ENCODE peak calls at places on chromosomes 7 and 10, in five cellular contexts. R is HepG2, C is GM12878, V is K562, I is H1. W is an unnamed sample.

GRCh38 chr10:103542764-103543616 is 49.5 kb downstream of the NEURL1 start:
- DNase-seq in R (peak), C (peak), V (peak), I (no peak), W (peak)

GRCh38 chr10:87860156-87860795 is 3.1 kb downstream of the KLLN start:
- DNase-seq in R (peak), C (peak), V (peak), I (no peak), W (no peak)

GRCh38 chr10:61471491-61471890 is 18.3 kb upstream of the TMEM26 start:
- DNase-seq in R (no peak), C (no peak), V (no peak), I (no peak), W (no peak)

GRCh38 chr7:12287886-12288285 is 76.8 kb downstream of the TMEM106B start:
- DNase-seq in R (no peak), C (no peak), V (no peak), I (no peak), W (no peak)

GRCh38 chr10:82544377-82544776 is 669.4 kb downstream of the NRG3 start:
- DNase-seq in R (no peak), C (no peak), V (no peak), I (no peak), W (no peak)

GRCh38 chr10:84391326-84391725 is 62.9 kb downstream of the CCSER2 start:
- DNase-seq in R (no peak), C (no peak), V (no peak), I (no peak), W (no peak)

GRCh38 chr10:49749556-49750491 is 12.3 kb downstream of the OGDHL start:
- DNase-seq in R (no peak), C (no peak), V (no peak), I (no peak), W (no peak)

GRCh38 chr7:74043523-74043951 is 15.6 kb downstream of the ELN start:
- DNase-seq in R (no peak), C (no peak), V (no peak), I (no peak), W (no peak)

GRCh38 chr10:101694674-101695403 is at the start of gene FBXW4:
- DNase-seq in R (peak), C (no peak), V (peak), I (peak), W (no peak)

GRCh38 chr10:63077800-63078199 is 55.3 kb upstream of the NRBF2 start:
- DNase-seq in R (no peak), C (no peak), V (no peak), I (no peak), W (no peak)

GRCh38 chr10:51615764-51616298 is 83.6 kb downstream of the CSTF2T start:
- DNase-seq in R (no peak), C (no peak), V (no peak), I (no peak), W (no peak)

GRCh38 chr10:105742184-105742583 is 1101.1 kb downstream of the SORCS3 start:
- DNase-seq in R (no peak), C (no peak), V (no peak), I (no peak), W (no peak)

GRCh38 chr10:115844592-115844991 is 428.4 kb downstream of the GFRA1 start:
- DNase-seq in R (no peak), C (no peak), V (no peak), I (no peak), W (no peak)

GRCh38 chr10:89609730-89610393 is 35.2 kb downstream of the PANK1 start:
- DNase-seq in R (peak), C (peak), V (peak), I (no peak), W (no peak)

GRCh38 chr10:110837418-110838120 is 34.2 kb upstream of the PDCD4 start:
- DNase-seq in R (peak), C (no peak), V (no peak), I (no peak), W (no peak)

GRCh38 chr7:44050915-44051560 is 6.5 kb downstream of the DBNL start:
- DNase-seq in R (no peak), C (no peak), V (no peak), I (no peak), W (no peak)

GRCh38 chr10:3231951-3232730 is 59.6 kb upstream of the PITRM1 start:
- DNase-seq in R (no peak), C (no peak), V (no peak), I (no peak), W (no peak)

GRCh38 chr10:408223-408622 is 273.0 kb downstream of the ZMYND11 start:
- DNase-seq in R (no peak), C (no peak), V (no peak), I (no peak), W (no peak)

GRCh38 chr7:77338883-77339629 is 77.1 kb downstream of the GSAP start:
- DNase-seq in R (peak), C (no peak), V (no peak), I (no peak), W (no peak)

GRCh38 chr7:77339726-77340125 is 76.4 kb downstream of the GSAP start:
- DNase-seq in R (no peak), C (no peak), V (no peak), I (no peak), W (no peak)

GRCh38 chr7:77335581-77335980 is 80.6 kb downstream of the GSAP start:
- DNase-seq in R (no peak), C (no peak), V (no peak), I (no peak), W (no peak)

GRCh38 chr7:77337456-77337990 is 78.6 kb downstream of the GSAP start:
- DNase-seq in R (no peak), C (no peak), V (no peak), I (no peak), W (no peak)

DNA sequence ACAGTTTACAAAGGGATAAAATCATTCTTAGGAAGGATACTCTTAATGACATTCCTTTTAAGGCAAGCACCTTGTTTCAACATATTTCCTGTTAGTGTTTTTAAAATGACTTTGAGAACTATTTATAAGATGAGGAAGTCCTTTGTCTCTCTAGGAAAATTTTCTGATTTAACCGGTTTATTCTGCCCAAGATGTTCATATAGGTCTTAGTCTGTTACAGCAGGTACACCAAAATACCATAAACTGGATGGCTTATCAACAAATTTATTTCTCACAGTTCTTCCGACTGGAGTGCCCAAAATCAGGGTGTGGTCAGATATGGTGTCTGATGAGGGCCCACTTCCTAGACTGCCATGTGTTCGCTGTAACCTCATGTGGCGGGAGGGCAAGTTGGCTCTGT is 77.9 kb downstream of the GSAP start:
- DNase-seq in R (no peak), C (no peak), V (no peak), I (no peak), W (no peak)
- TF ChIP-seq ATF3 in R (no peak), C (no peak), V (no peak), I (no peak), W (no peak)

DNA sequence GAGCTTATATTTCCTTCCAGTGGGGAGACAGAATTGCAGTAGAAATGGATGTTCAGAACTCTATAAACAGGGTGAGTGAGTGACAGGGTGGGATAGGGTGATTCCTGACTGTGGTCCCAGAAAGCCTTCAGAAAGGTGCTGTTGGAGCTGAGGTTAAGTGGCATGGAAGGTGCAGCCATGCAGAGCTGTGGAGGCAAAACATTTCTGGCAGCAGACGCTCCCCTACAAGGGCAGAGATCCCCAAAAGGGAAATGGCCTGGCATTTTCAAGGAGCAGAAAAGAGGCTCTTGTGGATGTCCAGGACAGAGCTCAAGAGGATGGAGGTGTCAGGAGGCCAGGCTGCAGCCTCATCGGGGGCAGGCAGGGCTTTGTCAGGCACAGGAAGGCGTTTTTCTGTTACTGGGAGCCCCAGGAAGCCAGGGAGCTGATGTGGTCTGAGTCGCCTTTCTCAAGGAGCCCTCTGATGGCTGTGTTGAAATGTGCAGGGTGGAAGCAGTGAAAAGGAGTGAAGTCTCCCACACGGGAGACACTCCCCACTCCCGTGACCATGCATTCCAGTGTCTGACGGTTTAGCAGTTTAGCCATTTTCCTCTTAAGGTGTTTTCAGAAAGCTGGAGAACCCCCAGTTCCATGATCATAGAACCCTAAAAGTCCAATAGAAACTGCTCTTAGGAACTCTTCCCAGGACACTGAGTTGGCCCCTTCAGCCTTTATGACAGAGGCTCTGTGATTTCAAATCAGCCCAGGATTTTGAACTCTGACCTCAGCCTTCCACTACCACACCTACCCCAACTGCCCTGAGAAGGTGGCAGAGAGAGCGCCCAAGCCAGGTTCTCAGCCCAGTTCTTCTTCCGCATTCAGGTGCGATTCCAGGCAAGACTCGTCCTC is 96.2 kb downstream of the C10orf105 start:
- DNase-seq in R (no peak), C (no peak), V (peak), I (no peak), W (no peak)
- TF ChIP-seq CEBPB in R (no peak), C (no peak), V (no peak), I (no peak), W (no peak)

DNA sequence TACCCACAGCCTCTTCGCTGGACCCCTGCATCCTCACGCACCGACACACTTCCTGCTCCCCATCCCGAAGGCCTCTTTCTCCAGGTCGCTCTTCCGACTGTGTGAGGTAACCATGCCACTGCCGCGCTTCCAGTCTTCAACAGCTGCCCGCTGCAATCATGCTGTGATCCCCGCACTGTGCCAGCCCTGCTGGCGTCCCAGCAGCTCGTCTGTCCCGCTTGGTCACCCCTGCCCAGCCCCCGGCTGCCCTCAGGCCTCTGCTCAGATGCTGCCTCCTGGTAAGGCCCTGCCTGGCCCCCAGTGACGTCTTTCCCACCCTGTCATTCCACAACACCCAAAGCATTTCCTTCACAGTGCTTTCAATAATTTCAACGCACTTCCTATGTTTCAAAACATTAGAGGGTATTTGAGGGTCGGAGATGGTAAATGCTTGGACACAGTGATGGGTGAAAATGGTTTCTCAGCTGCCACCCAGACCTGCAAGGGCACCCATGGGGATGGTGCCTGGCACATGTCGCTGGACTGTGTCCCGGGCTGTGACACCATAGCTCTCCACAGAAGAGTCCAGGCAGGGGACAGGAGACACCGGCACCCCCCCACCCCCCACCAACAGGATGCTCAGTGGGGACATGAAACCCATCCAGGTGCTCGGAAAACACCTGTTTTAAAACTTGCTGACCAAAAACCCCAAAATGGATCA is 125.2 kb downstream of the MAD1L1 start:
- DNase-seq in R (no peak), C (no peak), V (no peak), I (no peak), W (no peak)
- TF ChIP-seq SIN3A in R (no peak), C (no peak), V (no peak), I (no peak), W (no peak)

DNA sequence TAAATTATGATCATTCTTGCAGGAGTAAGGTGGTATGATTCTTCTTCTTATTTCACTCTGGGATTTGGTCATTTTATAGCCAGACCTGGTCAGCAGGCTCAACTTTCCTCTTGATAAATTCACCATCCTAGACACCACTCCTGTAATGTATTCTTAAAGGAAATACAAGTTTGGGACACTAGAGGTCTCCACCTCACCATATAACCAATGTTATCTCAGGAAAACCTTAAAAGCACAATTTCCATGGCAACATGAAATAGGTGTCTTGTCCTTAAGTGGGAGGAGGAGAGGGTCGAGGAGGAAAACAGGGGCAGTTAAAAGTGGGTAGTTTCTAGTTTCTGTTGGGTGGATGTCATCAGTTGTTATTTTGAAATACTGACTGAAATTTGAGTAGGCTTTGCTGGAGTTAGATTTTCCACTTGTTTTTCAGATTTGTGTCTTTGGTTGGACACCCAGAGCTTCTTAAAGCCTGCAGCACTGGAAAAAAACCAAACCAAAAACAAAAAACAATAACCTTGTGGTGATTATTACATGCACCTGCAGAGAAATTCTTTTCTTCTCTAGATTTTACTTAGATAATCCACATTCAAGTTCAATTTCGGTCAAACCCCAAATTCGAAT is 163.1 kb downstream of the PRKCQ start:
- DNase-seq in R (peak), C (no peak), V (peak), I (no peak), W (peak)
- TF ChIP-seq ATF3 in R (no peak), C (no peak), V (no peak), I (no peak), W (no peak)

GRCh38 chr7:77466455-77466854 is 50.3 kb upstream of the GSAP start:
- DNase-seq in R (no peak), C (no peak), V (no peak), I (no peak), W (no peak)
- TF ChIP-seq CEBPB in R (no peak), C (no peak), V (no peak), I (no peak), W (no peak)